ENCODE peak calls at places on chromosomes 16 and 17, in five cellular contexts. X is body of pancreas, A is spleen, M is esophagus squamous epithelium, F is right lobe of liver. U is an unnamed sample.

GRCh38 chr17:77222356-77222755 is 81.6 kb downstream of the SEC14L1 start:
- DNase-seq in X (no peak), A (peak), M (no peak), F (no peak), U (no peak)

GRCh38 chr17:83183951-83184506 is 104.6 kb downstream of the METRNL start:
- DNase-seq in X (peak), A (no peak), M (no peak), F (peak), U (no peak)

GRCh38 chr16:29896841-29897240 is 2.5 kb downstream of the SEZ6L2 start:
- DNase-seq in X (no peak), A (no peak), M (no peak), F (no peak), U (no peak)

GRCh38 chr17:67272312-67273050 is 27.5 kb upstream of the HELZ start:
- DNase-seq in X (no peak), A (no peak), M (no peak), F (no peak), U (no peak)

GRCh38 chr17:27878776-27879562 is 14.2 kb downstream of the LYRM9 start:
- DNase-seq in X (no peak), A (no peak), M (no peak), F (no peak), U (no peak)

GRCh38 chr17:14672830-14673229 is 371.9 kb downstream of the HS3ST3B1 start:
- DNase-seq in X (peak), A (no peak), M (no peak), F (no peak), U (peak)

GRCh38 chr17:7864995-7865650 is 7.3 kb downstream of the CYB5D1 start:
- DNase-seq in X (no peak), A (no peak), M (no peak), F (no peak), U (no peak)

GRCh38 chr17:72189781-72190593 is 69.2 kb downstream of the SOX9 start:
- DNase-seq in X (no peak), A (no peak), M (no peak), F (no peak), U (no peak)

GRCh38 chr16:11235703-11235991 is 20.4 kb downstream of the SOCS1 start:
- DNase-seq in X (peak), A (no peak), M (no peak), F (peak), U (no peak)

GRCh38 chr17:29166507-29166887 is 13.7 kb downstream of the MYO18A start:
- DNase-seq in X (no peak), A (peak), M (no peak), F (peak), U (no peak)

GRCh38 chr17:32111141-32111771 is 31.0 kb upstream of the RHOT1 start:
- DNase-seq in X (no peak), A (no peak), M (no peak), F (no peak), U (no peak)

GRCh38 chr16:50038756-50039529 is 13.9 kb downstream of the CNEP1R1 start:
- DNase-seq in X (no peak), A (no peak), M (no peak), F (peak), U (no peak)

GRCh38 chr16:88846088-88846487 is 10.7 kb downstream of the GALNS start:
- DNase-seq in X (no peak), A (no peak), M (no peak), F (no peak), U (no peak)

GRCh38 chr17:81867952-81868673 is 3.0 kb downstream of the ARHGDIA start:
- DNase-seq in X (no peak), A (no peak), M (no peak), F (peak), U (no peak)
- TF ChIP-seq POLR2A in X (no peak), A (no peak), M (no peak), F (peak), U (no peak)

GRCh38 chr17:75111777-75112176 is 2.0 kb downstream of the ARMC7 start:
- DNase-seq in X (no peak), A (no peak), M (no peak), F (no peak), U (no peak)

GRCh38 chr17:75115545-75115944 is 5.8 kb downstream of the ARMC7 start:
- DNase-seq in X (no peak), A (no peak), M (no peak), F (no peak), U (no peak)

GRCh38 chr17:75110307-75110937 is 653 bp downstream of the ARMC7 start:
- DNase-seq in X (peak), A (peak), M (no peak), F (no peak), U (no peak)

GRCh38 chr17:75116681-75117080 is 6.9 kb downstream of the ARMC7 start:
- DNase-seq in X (no peak), A (no peak), M (no peak), F (no peak), U (no peak)

DNA sequence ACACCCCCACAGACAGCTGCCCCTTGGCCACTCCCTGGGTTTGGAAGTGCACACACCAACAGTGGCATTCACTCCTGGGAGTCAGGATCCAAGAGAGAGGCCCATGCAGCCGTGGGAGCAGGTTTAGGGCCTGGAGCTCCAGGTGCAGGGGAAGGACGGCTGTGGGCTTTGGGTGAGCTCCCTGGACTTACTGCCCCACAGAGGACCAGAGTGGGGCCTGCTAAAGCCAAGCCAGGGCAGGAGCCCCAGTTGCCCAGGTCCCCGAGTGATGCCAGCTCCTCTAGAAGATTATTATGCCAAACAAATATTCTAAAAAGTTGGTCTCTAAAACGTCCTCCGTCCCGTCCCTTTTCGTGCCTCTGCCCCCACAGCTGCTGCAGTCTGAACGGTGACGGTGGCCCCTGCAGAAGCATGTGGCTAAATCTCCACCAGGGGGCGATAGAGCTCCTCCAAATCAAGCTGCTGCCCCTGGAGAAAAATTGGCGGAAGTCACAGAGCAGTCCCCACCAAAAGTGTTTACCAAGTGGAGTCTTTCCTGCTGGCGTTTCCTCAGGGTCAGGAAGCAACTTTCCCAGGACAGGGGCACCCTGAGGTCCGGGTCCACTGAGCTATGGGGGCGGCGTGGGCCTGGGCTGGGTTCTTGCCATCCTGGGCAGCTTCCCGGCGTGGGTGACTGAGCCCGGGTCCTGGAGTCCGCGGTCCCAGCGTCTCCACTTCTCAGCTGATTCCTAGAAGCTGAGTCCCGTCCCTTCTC is 4.2 kb downstream of the ARMC7 start:
- DNase-seq in X (peak), A (peak), M (peak), F (peak), U (peak)
- TF ChIP-seq POLR2A in X (no peak), A (no peak), M (no peak), F (no peak), U (no peak)

DNA sequence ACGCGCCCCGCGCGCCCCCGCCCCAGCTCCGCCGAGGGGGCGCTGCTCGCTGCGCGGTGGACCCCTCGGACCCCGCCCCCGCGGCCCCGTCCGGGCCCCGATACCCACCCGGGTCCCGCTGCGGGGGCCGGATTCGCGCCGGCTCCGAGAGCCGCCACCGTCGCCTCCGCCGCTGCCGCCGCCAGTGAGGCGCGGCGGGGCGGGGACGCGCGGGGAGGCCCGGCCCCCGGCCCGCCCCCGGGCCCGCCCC is at the start of gene TBC1D16:
- DNase-seq in X (no peak), A (no peak), M (no peak), F (no peak), U (no peak)
- TF ChIP-seq POLR2A in X (no peak), A (no peak), M (peak), F (peak), U (no peak)

GRCh38 chr16:57242650-57243049 is 2.4 kb upstream of the ARL2BP start:
- DNase-seq in X (no peak), A (no peak), M (no peak), F (no peak), U (no peak)

GRCh38 chr16:57240872-57241271 is 4.2 kb upstream of the ARL2BP start:
- DNase-seq in X (no peak), A (no peak), M (no peak), F (no peak), U (no peak)

GRCh38 chr16:57244463-57244766 is 644 bp upstream of the ARL2BP start:
- DNase-seq in X (no peak), A (no peak), M (no peak), F (no peak), U (no peak)

GRCh38 chr16:57245472-57246113 is 534 bp downstream of the ARL2BP start:
- DNase-seq in X (peak), A (no peak), M (no peak), F (peak), U (no peak)

DNA sequence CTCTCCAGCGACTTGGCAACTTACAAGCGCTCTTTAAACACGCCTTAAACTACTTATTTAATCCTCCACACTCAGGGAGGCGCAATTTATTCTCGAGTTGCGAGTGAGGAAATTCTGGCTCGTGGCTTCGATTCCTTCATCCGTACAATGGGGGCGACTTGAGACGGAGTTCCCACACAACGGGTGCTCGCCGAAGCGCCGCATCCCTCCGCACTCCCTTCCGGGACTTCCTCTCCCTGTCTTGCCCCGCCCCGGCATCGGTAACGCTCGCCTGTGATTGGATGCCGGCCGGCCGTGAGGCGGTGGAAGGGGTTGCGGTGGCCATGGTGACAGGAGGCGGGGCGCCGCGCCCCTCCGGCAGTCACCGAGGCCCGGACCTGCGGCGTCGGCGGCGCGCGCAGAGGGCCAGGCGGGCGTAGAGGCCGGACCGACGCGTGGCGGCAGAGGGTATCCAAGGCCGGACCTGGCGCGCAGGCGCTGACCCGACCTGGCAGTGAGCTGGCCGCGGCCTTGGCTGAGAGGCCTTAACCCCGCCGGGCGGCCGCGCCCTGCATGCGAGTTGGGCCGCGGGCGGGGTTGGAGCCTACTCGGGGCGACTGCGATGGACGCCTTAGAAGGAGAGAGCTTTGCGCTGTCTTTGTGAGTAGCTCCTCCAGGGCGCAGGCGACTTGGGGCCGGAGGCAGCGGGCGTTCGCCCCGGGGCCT is at the start of gene ARL2BP:
- DNase-seq in X (peak), A (peak), M (peak), F (peak), U (peak)
- TF ChIP-seq POLR2A in X (peak), A (peak), M (peak), F (peak), U (no peak)

DNA sequence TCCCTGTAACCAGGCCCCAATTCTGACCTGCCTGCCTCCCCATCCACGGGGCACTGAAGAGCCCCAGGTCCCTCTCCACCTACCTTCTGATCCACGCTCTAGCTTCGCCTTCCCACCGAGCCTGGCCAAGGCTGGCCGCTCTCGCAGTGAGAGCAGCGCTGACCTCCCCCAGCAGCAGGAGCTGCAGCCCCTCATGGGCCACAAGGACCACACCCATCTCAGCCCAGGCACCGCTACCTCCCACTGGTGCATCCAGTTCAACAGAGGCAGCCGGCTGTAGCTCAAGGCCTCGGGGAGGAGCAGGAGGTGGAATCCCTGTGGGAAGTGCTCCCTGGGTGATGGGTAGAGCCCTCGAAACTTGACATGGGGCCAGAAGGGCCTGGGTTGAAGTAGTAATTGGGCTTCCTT is 8.4 kb upstream of the PLEKHG4 start:
- DNase-seq in X (no peak), A (peak), M (no peak), F (no peak), U (no peak)
- TF ChIP-seq POLR2A in X (no peak), A (no peak), M (no peak), F (no peak), U (no peak)

U was measured in esophagus muscularis mucosa.